ENCODE peak calls at places on chromosomes 5 and 9, in five cellular contexts. X is H7, O is SK-N-SH, M is neuronal stem cell, H is pancreas. J is an unnamed sample.

GRCh38 chr5:151745071-151745705 is 13.2 kb downstream of the ATOX1 start:
- DNase-seq in X (no peak), O (no peak), M (no peak), H (no peak), J (peak; percentile 70)

GRCh38 chr5:106097308-106097707 is 1573.4 kb downstream of the EFNA5 start:
- DNase-seq in X (no peak), O (no peak), M (no peak), H (no peak), J (no peak)

GRCh38 chr5:19042106-19042505 is 945.9 kb downstream of the CDH18 start:
- DNase-seq in X (no peak), O (no peak), M (no peak), H (no peak), J (no peak)

GRCh38 chr5:163407034-163407652 is 30.3 kb upstream of the CCNG1 start:
- DNase-seq in X (no peak), O (no peak), M (no peak), H (no peak), J (no peak)

GRCh38 chr5:73445708-73446630 is 2.6 kb downstream of the FOXD1 start:
- DNase-seq in X (no peak), O (no peak), M (no peak), H (no peak), J (no peak)

GRCh38 chr9:136808075-136808780 is 480 bp downstream of the RABL6 start:
- DNase-seq in X (peak; percentile 86), O (peak; percentile 78), M (no peak), H (no peak), J (no peak)

GRCh38 chr5:159163027-159163699 is 46.2 kb downstream of the RNF145 start:
- DNase-seq in X (no peak), O (no peak), M (no peak), H (no peak), J (no peak)

GRCh38 chr9:129995409-129996160 is 47.4 kb downstream of the FNBP1 start:
- DNase-seq in X (no peak), O (no peak), M (no peak), H (no peak), J (no peak)

GRCh38 chr5:104751969-104752368 is 1189.4 kb upstream of the NUDT12 start:
- DNase-seq in X (no peak), O (no peak), M (no peak), H (no peak), J (no peak)

GRCh38 chr5:126267435-126267834 is 155.8 kb upstream of the GRAMD2B start:
- DNase-seq in X (no peak), O (no peak), M (no peak), H (no peak), J (no peak)

GRCh38 chr9:34379334-34380033 is 2.8 kb upstream of the MYORG start:
- DNase-seq in X (peak; percentile 91), O (peak; percentile 85), M (peak; percentile 87), H (peak; percentile 82), J (peak; percentile 92)

GRCh38 chr9:86303316-86303975 is 21.1 kb upstream of the ISCA1 start:
- DNase-seq in X (peak; percentile 44), O (no peak), M (no peak), H (no peak), J (peak; percentile 46)

GRCh38 chr9:119963798-119964372 is 594.6 kb upstream of the BRINP1 start:
- DNase-seq in X (peak; percentile 79), O (peak; percentile 30), M (peak; percentile 78), H (no peak), J (no peak)

GRCh38 chr5:171520300-171521170 is 101.1 kb downstream of the FGF18 start:
- DNase-seq in X (peak; percentile 93), O (peak; percentile 33), M (peak; percentile 42), H (no peak), J (no peak)

GRCh38 chr9:90841615-90842014 is 40.0 kb downstream of the SYK start:
- DNase-seq in X (no peak), O (no peak), M (no peak), H (no peak), J (no peak)

GRCh38 chr5:137995077-137995746 is 37.7 kb downstream of the FAM13B start:
- DNase-seq in X (no peak), O (no peak), M (no peak), H (no peak), J (no peak)

GRCh38 chr5:40906351-40906751 is 2.9 kb upstream of the C7 start:
- DNase-seq in X (no peak), O (no peak), M (no peak), H (no peak), J (no peak)

GRCh38 chr5:84213212-84213611 is 171.5 kb downstream of the EDIL3 start:
- DNase-seq in X (no peak), O (no peak), M (no peak), H (no peak), J (no peak)

GRCh38 chr5:75335952-75336624 is 932 bp upstream of the HMGCR start:
- DNase-seq in X (peak; percentile 54), O (peak; percentile 73), M (peak; percentile 43), H (peak; percentile 31), J (peak; percentile 43)

GRCh38 chr9:126205260-126205659 is 121.4 kb upstream of the MVB12B start:
- DNase-seq in X (peak; percentile 33), O (peak; percentile 34), M (no peak), H (no peak), J (no peak)

GRCh38 chr5:125194901-125195300 is 448.5 kb upstream of the ZNF608 start:
- DNase-seq in X (no peak), O (no peak), M (no peak), H (no peak), J (no peak)

GRCh38 chr5:78923622-78923970 is 61.5 kb downstream of the ARSB start:
- DNase-seq in X (no peak), O (no peak), M (no peak), H (no peak), J (no peak)

GRCh38 chr5:10393491-10393890 is 40.0 kb downstream of the MARCHF6 start:
- DNase-seq in X (no peak), O (no peak), M (no peak), H (no peak), J (no peak)

GRCh38 chr5:100479079-100479688 is 56.0 kb upstream of the FAM174A start:
- DNase-seq in X (peak; percentile 10), O (peak; percentile 3), M (peak; percentile 11), H (no peak), J (peak; percentile 26)

GRCh38 chr5:108661590-108662219 is 86.0 kb upstream of the FER start:
- DNase-seq in X (no peak), O (no peak), M (no peak), H (no peak), J (no peak)

GRCh38 chr5:37735649-37736347 is 104.0 kb downstream of the GDNF start:
- DNase-seq in X (no peak), O (no peak), M (no peak), H (no peak), J (no peak)

GRCh38 chr5:87004101-87004500 is 263.6 kb upstream of the RASA1 start:
- DNase-seq in X (no peak), O (no peak), M (no peak), H (no peak), J (no peak)

GRCh38 chr5:115961413-115962238 is 649 bp upstream of the LVRN start:
- DNase-seq in X (peak; percentile 40), O (peak; percentile 81), M (no peak), H (no peak), J (no peak)

GRCh38 chr5:1323803-1324173 is 21.1 kb downstream of the CLPTM1L start:
- DNase-seq in X (no peak), O (no peak), M (no peak), H (no peak), J (no peak)

GRCh38 chr9:117543089-117543488 is 128.2 kb upstream of the ASTN2 start:
- DNase-seq in X (no peak), O (no peak), M (no peak), H (no peak), J (no peak)

GRCh38 chr5:52388349-52388748 is 399.4 kb upstream of the ITGA1 start:
- DNase-seq in X (no peak), O (no peak), M (no peak), H (no peak), J (no peak)

DNA sequence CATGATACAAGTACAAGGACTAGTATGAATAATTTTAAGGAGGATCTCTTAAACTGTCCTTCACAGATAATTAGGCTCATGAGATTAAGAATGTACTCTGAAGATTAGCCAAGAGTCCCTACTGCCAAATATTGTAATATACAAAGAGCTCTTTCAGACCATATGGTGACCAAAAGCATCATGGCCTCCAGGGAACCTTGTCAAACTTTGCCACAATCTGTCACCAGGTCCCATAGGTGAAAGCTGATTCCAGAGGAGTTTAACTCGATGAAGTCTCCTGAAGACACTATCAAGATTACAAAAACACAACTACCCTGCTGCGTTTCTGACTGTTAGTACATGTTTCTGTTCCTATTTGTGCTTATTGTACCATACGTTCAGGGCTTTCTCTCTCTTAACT is 395.4 kb upstream of the ITGA1 start:
- DNase-seq in X (no peak), O (no peak), M (no peak), H (no peak), J (no peak)
- H3K4me3 ChIP-seq in X (no peak overlapping the region), O (no peak overlapping the region), M (no peak overlapping the region), H (no peak overlapping the region), J (no peak overlapping the region)

GRCh38 chr9:3500044-3500443 is 25.8 kb downstream of the RFX3 start:
- DNase-seq in X (no peak), O (no peak), M (no peak), H (no peak), J (no peak)
- H3K4me3 ChIP-seq in X (no peak overlapping the region), O (no peak overlapping the region), M (no peak overlapping the region), H (no peak overlapping the region), J (no peak overlapping the region)

GRCh38 chr9:1745980-1746379 is 269.2 kb upstream of the SMARCA2 start:
- DNase-seq in X (no peak), O (no peak), M (no peak), H (no peak), J (no peak)
- H3K4me3 ChIP-seq in X (no peak overlapping the region), O (no peak overlapping the region), M (no peak overlapping the region), H (no peak overlapping the region), J (no peak overlapping the region)

DNA sequence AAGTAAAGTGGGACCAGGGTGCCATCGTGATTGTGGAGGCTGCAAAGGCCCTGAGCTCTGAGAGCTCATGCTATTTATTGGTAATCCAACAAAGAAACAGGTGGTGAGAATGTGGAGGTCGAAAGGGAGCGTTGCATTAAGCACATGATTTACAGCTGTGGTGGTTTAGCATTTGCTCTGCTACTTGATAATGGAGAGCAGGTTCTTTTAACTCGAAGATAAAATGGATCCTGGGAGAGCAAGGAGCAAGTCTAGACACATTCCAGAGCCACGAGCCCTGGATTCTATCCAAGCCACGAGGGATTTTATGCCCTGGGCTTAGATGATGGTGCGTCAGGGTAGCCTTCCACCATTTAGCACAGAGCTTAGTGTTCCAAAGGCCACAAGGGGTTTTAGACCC is 1710.1 kb upstream of the CDH9 start:
- DNase-seq in X (no peak), O (no peak), M (no peak), H (no peak), J (no peak)
- H3K4me3 ChIP-seq in X (no peak overlapping the region), O (no peak overlapping the region), M (no peak overlapping the region), H (no peak overlapping the region), J (no peak overlapping the region)

GRCh38 chr5:177366528-177367322 is 9.0 kb downstream of the RGS14 start:
- DNase-seq in X (peak; percentile 100), O (peak; percentile 99), M (peak; percentile 87), H (peak; percentile 93), J (no peak)

GRCh38 chr5:177367323-177367848 is 9.7 kb downstream of the RGS14 start:
- DNase-seq in X (no peak), O (no peak), M (no peak), H (no peak), J (no peak)

GRCh38 chr5:177364159-177364962 is 6.6 kb downstream of the RGS14 start:
- DNase-seq in X (peak; percentile 44), O (no peak), M (no peak), H (no peak), J (no peak)

GRCh38 chr5:177367981-177368960 is 10.5 kb downstream of the RGS14 start:
- DNase-seq in X (peak; percentile 55), O (no peak), M (no peak), H (peak; percentile 61), J (no peak)

GRCh38 chr5:177365845-177366527 is 8.3 kb downstream of the RGS14 start:
- DNase-seq in X (peak; percentile 68), O (peak; percentile 63), M (no peak), H (peak; percentile 28), J (no peak)
- H3K4me3 ChIP-seq in X (peak overlapping the region; percentile 43), O (no peak overlapping the region), M (peak overlapping the region; percentile 52), H (no peak overlapping the region), J (no peak overlapping the region)

J was measured in CD4-positive, alpha-beta memory T cell.